ENCODE peak calls at places on chromosomes 5 and 9, in six cellular contexts. One of them, this sample, is unnamed.
A peak's percentile ranks its signal among the peaks of the same experiment; 100 is the strongest.

GRCh38 chr5:176548967-176549444 is at the start of gene CDHR2:
- DNase-seq in GM04504: no peak
- DNase-seq in SK-N-SH: no peak
- DNase-seq in activated naive CD4-positive, alpha-beta T cell treated with anti-CD3 and anti-CD28 coated beads, Interleukin-2, amount 50 U/mL, for 72 hours: no peak
- DNase-seq in thyroid gland: no peak
- DNase-seq in activated CD8-positive, alpha-beta memory T cell treated with anti-CD3 and anti-CD28 coated beads for 48 hours: no peak
- DNase-seq in this sample: no peak

GRCh38 chr5:37174928-37175327 is 74.2 kb downstream of the CPLANE1 start:
- DNase-seq in GM04504: no peak
- DNase-seq in SK-N-SH: no peak
- DNase-seq in activated naive CD4-positive, alpha-beta T cell treated with anti-CD3 and anti-CD28 coated beads, Interleukin-2, amount 50 U/mL, for 72 hours: no peak
- DNase-seq in thyroid gland: no peak
- DNase-seq in activated CD8-positive, alpha-beta memory T cell treated with anti-CD3 and anti-CD28 coated beads for 48 hours: no peak
- DNase-seq in this sample: no peak

GRCh38 chr9:130681769-130682489 is 11.7 kb upstream of the EXOSC2 start:
- DNase-seq in GM04504: no peak
- DNase-seq in SK-N-SH: no peak
- DNase-seq in activated naive CD4-positive, alpha-beta T cell treated with anti-CD3 and anti-CD28 coated beads, Interleukin-2, amount 50 U/mL, for 72 hours: peak; percentile 65
- DNase-seq in thyroid gland: no peak
- DNase-seq in activated CD8-positive, alpha-beta memory T cell treated with anti-CD3 and anti-CD28 coated beads for 48 hours: no peak
- DNase-seq in this sample: peak; percentile 71

GRCh38 chr5:88860501-88860900 is 22.5 kb downstream of the MEF2C start:
- DNase-seq in GM04504: no peak
- DNase-seq in SK-N-SH: no peak
- DNase-seq in activated naive CD4-positive, alpha-beta T cell treated with anti-CD3 and anti-CD28 coated beads, Interleukin-2, amount 50 U/mL, for 72 hours: no peak
- DNase-seq in thyroid gland: no peak
- DNase-seq in activated CD8-positive, alpha-beta memory T cell treated with anti-CD3 and anti-CD28 coated beads for 48 hours: no peak
- DNase-seq in this sample: no peak

GRCh38 chr5:172379481-172379880 is 74.8 kb downstream of the SH3PXD2B start:
- DNase-seq in GM04504: no peak
- DNase-seq in SK-N-SH: no peak
- DNase-seq in activated naive CD4-positive, alpha-beta T cell treated with anti-CD3 and anti-CD28 coated beads, Interleukin-2, amount 50 U/mL, for 72 hours: no peak
- DNase-seq in thyroid gland: no peak
- DNase-seq in activated CD8-positive, alpha-beta memory T cell treated with anti-CD3 and anti-CD28 coated beads for 48 hours: no peak
- DNase-seq in this sample: no peak

GRCh38 chr9:81393985-81394811 is 295.1 kb downstream of the TLE1 start:
- DNase-seq in GM04504: no peak
- DNase-seq in SK-N-SH: no peak
- DNase-seq in activated naive CD4-positive, alpha-beta T cell treated with anti-CD3 and anti-CD28 coated beads, Interleukin-2, amount 50 U/mL, for 72 hours: no peak
- DNase-seq in thyroid gland: no peak
- DNase-seq in activated CD8-positive, alpha-beta memory T cell treated with anti-CD3 and anti-CD28 coated beads for 48 hours: no peak
- DNase-seq in this sample: no peak

GRCh38 chr5:174816858-174817257 is 92.5 kb downstream of the MSX2 start:
- DNase-seq in GM04504: no peak
- DNase-seq in SK-N-SH: no peak
- DNase-seq in activated naive CD4-positive, alpha-beta T cell treated with anti-CD3 and anti-CD28 coated beads, Interleukin-2, amount 50 U/mL, for 72 hours: no peak
- DNase-seq in thyroid gland: no peak
- DNase-seq in activated CD8-positive, alpha-beta memory T cell treated with anti-CD3 and anti-CD28 coated beads for 48 hours: no peak
- DNase-seq in this sample: no peak

GRCh38 chr5:123755587-123756324 is 243.8 kb downstream of the CSNK1G3 start:
- DNase-seq in GM04504: peak; percentile 37
- DNase-seq in SK-N-SH: peak; percentile 11
- DNase-seq in activated naive CD4-positive, alpha-beta T cell treated with anti-CD3 and anti-CD28 coated beads, Interleukin-2, amount 50 U/mL, for 72 hours: no peak
- DNase-seq in thyroid gland: no peak
- DNase-seq in activated CD8-positive, alpha-beta memory T cell treated with anti-CD3 and anti-CD28 coated beads for 48 hours: no peak
- DNase-seq in this sample: no peak

GRCh38 chr9:128073260-128073886 is 5.3 kb downstream of the SLC25A25 start:
- DNase-seq in GM04504: no peak
- DNase-seq in SK-N-SH: no peak
- DNase-seq in activated naive CD4-positive, alpha-beta T cell treated with anti-CD3 and anti-CD28 coated beads, Interleukin-2, amount 50 U/mL, for 72 hours: no peak
- DNase-seq in thyroid gland: no peak
- DNase-seq in activated CD8-positive, alpha-beta memory T cell treated with anti-CD3 and anti-CD28 coated beads for 48 hours: no peak
- DNase-seq in this sample: no peak

GRCh38 chr5:132094393-132095076 is 20.9 kb downstream of the CSF2 start:
- DNase-seq in GM04504: peak; percentile 94
- DNase-seq in SK-N-SH: no peak
- DNase-seq in activated naive CD4-positive, alpha-beta T cell treated with anti-CD3 and anti-CD28 coated beads, Interleukin-2, amount 50 U/mL, for 72 hours: peak; percentile 55
- DNase-seq in thyroid gland: no peak
- DNase-seq in activated CD8-positive, alpha-beta memory T cell treated with anti-CD3 and anti-CD28 coated beads for 48 hours: no peak
- DNase-seq in this sample: no peak

GRCh38 chr9:124869466-124869985 is 7.6 kb downstream of the ARPC5L start:
- DNase-seq in GM04504: no peak
- DNase-seq in SK-N-SH: peak; percentile 68
- DNase-seq in activated naive CD4-positive, alpha-beta T cell treated with anti-CD3 and anti-CD28 coated beads, Interleukin-2, amount 50 U/mL, for 72 hours: peak; percentile 60
- DNase-seq in thyroid gland: no peak
- DNase-seq in activated CD8-positive, alpha-beta memory T cell treated with anti-CD3 and anti-CD28 coated beads for 48 hours: no peak
- DNase-seq in this sample: no peak

GRCh38 chr9:3455712-3456111 is 70.1 kb downstream of the RFX3 start:
- DNase-seq in GM04504: no peak
- DNase-seq in SK-N-SH: no peak
- DNase-seq in activated naive CD4-positive, alpha-beta T cell treated with anti-CD3 and anti-CD28 coated beads, Interleukin-2, amount 50 U/mL, for 72 hours: no peak
- DNase-seq in thyroid gland: no peak
- DNase-seq in activated CD8-positive, alpha-beta memory T cell treated with anti-CD3 and anti-CD28 coated beads for 48 hours: no peak
- DNase-seq in this sample: no peak

GRCh38 chr5:88862547-88863175 is 20.3 kb downstream of the MEF2C start:
- DNase-seq in GM04504: no peak
- DNase-seq in SK-N-SH: no peak
- DNase-seq in activated naive CD4-positive, alpha-beta T cell treated with anti-CD3 and anti-CD28 coated beads, Interleukin-2, amount 50 U/mL, for 72 hours: no peak
- DNase-seq in thyroid gland: no peak
- DNase-seq in activated CD8-positive, alpha-beta memory T cell treated with anti-CD3 and anti-CD28 coated beads for 48 hours: no peak
- DNase-seq in this sample: no peak

GRCh38 chr9:34625087-34625486 is 3.8 kb downstream of the ARID3C start:
- DNase-seq in GM04504: no peak
- DNase-seq in SK-N-SH: no peak
- DNase-seq in activated naive CD4-positive, alpha-beta T cell treated with anti-CD3 and anti-CD28 coated beads, Interleukin-2, amount 50 U/mL, for 72 hours: no peak
- DNase-seq in thyroid gland: no peak
- DNase-seq in activated CD8-positive, alpha-beta memory T cell treated with anti-CD3 and anti-CD28 coated beads for 48 hours: no peak
- DNase-seq in this sample: no peak

GRCh38 chr9:95097279-95097678 is 220.2 kb downstream of the FANCC start:
- DNase-seq in GM04504: no peak
- DNase-seq in SK-N-SH: no peak
- DNase-seq in activated naive CD4-positive, alpha-beta T cell treated with anti-CD3 and anti-CD28 coated beads, Interleukin-2, amount 50 U/mL, for 72 hours: no peak
- DNase-seq in thyroid gland: no peak
- DNase-seq in activated CD8-positive, alpha-beta memory T cell treated with anti-CD3 and anti-CD28 coated beads for 48 hours: no peak
- DNase-seq in this sample: no peak

GRCh38 chr5:37658440-37658839 is 181.4 kb downstream of the GDNF start:
- DNase-seq in GM04504: no peak
- DNase-seq in SK-N-SH: no peak
- DNase-seq in activated naive CD4-positive, alpha-beta T cell treated with anti-CD3 and anti-CD28 coated beads, Interleukin-2, amount 50 U/mL, for 72 hours: no peak
- DNase-seq in thyroid gland: no peak
- DNase-seq in activated CD8-positive, alpha-beta memory T cell treated with anti-CD3 and anti-CD28 coated beads for 48 hours: no peak
- DNase-seq in this sample: no peak

GRCh38 chr9:77712533-77713130 is 64.5 kb upstream of the GNA14 start:
- DNase-seq in GM04504: peak; percentile 40
- DNase-seq in SK-N-SH: no peak
- DNase-seq in activated naive CD4-positive, alpha-beta T cell treated with anti-CD3 and anti-CD28 coated beads, Interleukin-2, amount 50 U/mL, for 72 hours: no peak
- DNase-seq in thyroid gland: no peak
- DNase-seq in activated CD8-positive, alpha-beta memory T cell treated with anti-CD3 and anti-CD28 coated beads for 48 hours: no peak
- DNase-seq in this sample: no peak

GRCh38 chr5:14464101-14464500 is 117.5 kb upstream of the OTULINL start:
- DNase-seq in GM04504: no peak
- DNase-seq in SK-N-SH: no peak
- DNase-seq in activated naive CD4-positive, alpha-beta T cell treated with anti-CD3 and anti-CD28 coated beads, Interleukin-2, amount 50 U/mL, for 72 hours: no peak
- DNase-seq in thyroid gland: no peak
- DNase-seq in activated CD8-positive, alpha-beta memory T cell treated with anti-CD3 and anti-CD28 coated beads for 48 hours: no peak
- DNase-seq in this sample: no peak

GRCh38 chr9:135884328-135885035 is 22.9 kb downstream of the CAMSAP1 start:
- DNase-seq in GM04504: no peak
- DNase-seq in SK-N-SH: no peak
- DNase-seq in activated naive CD4-positive, alpha-beta T cell treated with anti-CD3 and anti-CD28 coated beads, Interleukin-2, amount 50 U/mL, for 72 hours: no peak
- DNase-seq in thyroid gland: no peak
- DNase-seq in activated CD8-positive, alpha-beta memory T cell treated with anti-CD3 and anti-CD28 coated beads for 48 hours: no peak
- DNase-seq in this sample: no peak

GRCh38 chr5:31036407-31036806 is 157.1 kb upstream of the CDH6 start:
- DNase-seq in GM04504: no peak
- DNase-seq in SK-N-SH: no peak
- DNase-seq in activated naive CD4-positive, alpha-beta T cell treated with anti-CD3 and anti-CD28 coated beads, Interleukin-2, amount 50 U/mL, for 72 hours: no peak
- DNase-seq in thyroid gland: no peak
- DNase-seq in activated CD8-positive, alpha-beta memory T cell treated with anti-CD3 and anti-CD28 coated beads for 48 hours: no peak
- DNase-seq in this sample: no peak

GRCh38 chr5:172644229-172644628 is 3.2 kb downstream of the NEURL1B start:
- DNase-seq in GM04504: no peak
- DNase-seq in SK-N-SH: no peak
- DNase-seq in activated naive CD4-positive, alpha-beta T cell treated with anti-CD3 and anti-CD28 coated beads, Interleukin-2, amount 50 U/mL, for 72 hours: no peak
- DNase-seq in thyroid gland: no peak
- DNase-seq in activated CD8-positive, alpha-beta memory T cell treated with anti-CD3 and anti-CD28 coated beads for 48 hours: no peak
- DNase-seq in this sample: no peak

GRCh38 chr9:127754099-127754760 is 19.1 kb upstream of the TOR2A start:
- DNase-seq in GM04504: no peak
- DNase-seq in SK-N-SH: peak; percentile 95
- DNase-seq in activated naive CD4-positive, alpha-beta T cell treated with anti-CD3 and anti-CD28 coated beads, Interleukin-2, amount 50 U/mL, for 72 hours: no peak
- DNase-seq in thyroid gland: no peak
- DNase-seq in activated CD8-positive, alpha-beta memory T cell treated with anti-CD3 and anti-CD28 coated beads for 48 hours: no peak
- DNase-seq in this sample: no peak

This sample was measured in GM13977.